ENCODE peak calls at places on chromosome 21, in four cellular contexts. One of them, this sample, is unnamed.

GRCh38 chr21:26130249-26130896 is 40.2 kb downstream of the APP start:
- DNase-seq in SK-N-SH: no peak
- DNase-seq in WTC11: no peak
- DNase-seq in HepG2: no peak
- DNase-seq in this sample: no peak

GRCh38 chr21:10430007-10430406 is 91.4 kb upstream of the TPTE start:
- DNase-seq in SK-N-SH: peak; percentile 4
- DNase-seq in WTC11: no peak
- DNase-seq in HepG2: no peak
- DNase-seq in this sample: peak; percentile 27

GRCh38 chr21:31554511-31555022 is 104.9 kb upstream of the SOD1 start:
- DNase-seq in SK-N-SH: no peak
- DNase-seq in WTC11: no peak
- DNase-seq in HepG2: no peak
- DNase-seq in this sample: no peak

GRCh38 chr21:43762303-43763128 is 13.6 kb downstream of the CSTB start:
- DNase-seq in SK-N-SH: no peak
- DNase-seq in WTC11: no peak
- DNase-seq in HepG2: no peak
- DNase-seq in this sample: no peak

GRCh38 chr21:36027352-36027751 is 33.0 kb downstream of the SETD4 start:
- DNase-seq in SK-N-SH: no peak
- DNase-seq in WTC11: no peak
- DNase-seq in HepG2: no peak
- DNase-seq in this sample: no peak

GRCh38 chr21:31273278-31273677 is 70.8 kb downstream of the TIAM1 start:
- DNase-seq in SK-N-SH: no peak
- DNase-seq in WTC11: no peak
- DNase-seq in HepG2: no peak
- DNase-seq in this sample: no peak

GRCh38 chr21:17462276-17462981 is 50.4 kb upstream of the CXADR start:
- DNase-seq in SK-N-SH: no peak
- DNase-seq in WTC11: no peak
- DNase-seq in HepG2: peak; percentile 98
- DNase-seq in this sample: no peak

GRCh38 chr21:18443085-18443484 is 39.5 kb upstream of the TMPRSS15 start:
- DNase-seq in SK-N-SH: no peak
- DNase-seq in WTC11: no peak
- DNase-seq in HepG2: no peak
- DNase-seq in this sample: no peak

GRCh38 chr21:35351434-35351833 is 302.3 kb upstream of the RUNX1 start:
- DNase-seq in SK-N-SH: no peak
- DNase-seq in WTC11: no peak
- DNase-seq in HepG2: no peak
- DNase-seq in this sample: no peak

GRCh38 chr21:46538262-46538661 is 66.6 kb downstream of the S100B start:
- DNase-seq in SK-N-SH: no peak
- DNase-seq in WTC11: no peak
- DNase-seq in HepG2: no peak
- DNase-seq in this sample: no peak

GRCh38 chr21:17402885-17403477 is 109.9 kb upstream of the CXADR start:
- DNase-seq in SK-N-SH: peak; percentile 5
- DNase-seq in WTC11: no peak
- DNase-seq in HepG2: no peak
- DNase-seq in this sample: no peak

GRCh38 chr21:36104306-36105300 is 30.3 kb upstream of the CBR3 start:
- DNase-seq in SK-N-SH: peak; percentile 33
- DNase-seq in WTC11: peak; percentile 88
- DNase-seq in HepG2: no peak
- DNase-seq in this sample: peak; percentile 60

GRCh38 chr21:31354122-31354521 is 10.1 kb upstream of the TIAM1 start:
- DNase-seq in SK-N-SH: no peak
- DNase-seq in WTC11: no peak
- DNase-seq in HepG2: no peak
- DNase-seq in this sample: no peak

GRCh38 chr21:42806489-42807140 is 72.7 kb downstream of the WDR4 start:
- DNase-seq in SK-N-SH: no peak
- DNase-seq in WTC11: no peak
- DNase-seq in HepG2: no peak
- DNase-seq in this sample: no peak

GRCh38 chr21:18810136-18810535 is 406.6 kb upstream of the TMPRSS15 start:
- DNase-seq in SK-N-SH: no peak
- DNase-seq in WTC11: no peak
- DNase-seq in HepG2: no peak
- DNase-seq in this sample: no peak

GRCh38 chr21:35395728-35396127 is 346.6 kb upstream of the RUNX1 start:
- DNase-seq in SK-N-SH: no peak
- DNase-seq in WTC11: no peak
- DNase-seq in HepG2: no peak
- DNase-seq in this sample: no peak

GRCh38 chr21:27277122-27277521 is 310.2 kb upstream of the ADAMTS5 start:
- DNase-seq in SK-N-SH: no peak
- DNase-seq in WTC11: no peak
- DNase-seq in HepG2: no peak
- DNase-seq in this sample: no peak

GRCh38 chr21:43864313-43864805 is 664 bp upstream of the AGPAT3 start:
- DNase-seq in SK-N-SH: peak; percentile 82
- DNase-seq in WTC11: peak; percentile 67
- DNase-seq in HepG2: no peak
- DNase-seq in this sample: peak; percentile 67

GRCh38 chr21:35838350-35838749 is 222.0 kb downstream of the SETD4 start:
- DNase-seq in SK-N-SH: no peak
- DNase-seq in WTC11: no peak
- DNase-seq in HepG2: no peak
- DNase-seq in this sample: no peak

GRCh38 chr21:30813174-30813573 is at the start of gene KRTAP8-1:
- DNase-seq in SK-N-SH: no peak
- DNase-seq in WTC11: no peak
- DNase-seq in HepG2: no peak
- DNase-seq in this sample: no peak

GRCh38 chr21:25639922-25640670 is 1.0 kb downstream of the JAM2 start:
- DNase-seq in SK-N-SH: peak; percentile 73
- DNase-seq in WTC11: peak; percentile 55
- DNase-seq in HepG2: no peak
- DNase-seq in this sample: no peak

GRCh38 chr21:25298512-25299491 is 308.5 kb downstream of the MRPL39 start:
- DNase-seq in SK-N-SH: no peak
- DNase-seq in WTC11: no peak
- DNase-seq in HepG2: no peak
- DNase-seq in this sample: no peak

GRCh38 chr21:43323244-43324005 is 103.5 kb downstream of the SIK1 start:
- DNase-seq in SK-N-SH: no peak
- DNase-seq in WTC11: no peak
- DNase-seq in HepG2: no peak
- DNase-seq in this sample: no peak

GRCh38 chr21:43702785-43703067 is 16.2 kb upstream of the PDXK start:
- DNase-seq in SK-N-SH: no peak
- DNase-seq in WTC11: no peak
- DNase-seq in HepG2: no peak
- DNase-seq in this sample: no peak

GRCh38 chr21:30880914-30881313 is 466 bp downstream of the KRTAP11-1 start:
- DNase-seq in SK-N-SH: no peak
- DNase-seq in WTC11: no peak
- DNase-seq in HepG2: no peak
- DNase-seq in this sample: no peak

GRCh38 chr21:21137986-21138385 is 139.8 kb downstream of the NCAM2 start:
- DNase-seq in SK-N-SH: no peak
- DNase-seq in WTC11: no peak
- DNase-seq in HepG2: no peak
- DNase-seq in this sample: no peak

GRCh38 chr21:26732442-26733221 is 112.6 kb downstream of the ADAMTS1 start:
- DNase-seq in SK-N-SH: peak; percentile 14
- DNase-seq in WTC11: peak; percentile 66
- DNase-seq in HepG2: peak; percentile 6
- DNase-seq in this sample: peak; percentile 12

GRCh38 chr21:44062380-44062779 is 44.8 kb upstream of the PWP2 start:
- DNase-seq in SK-N-SH: no peak
- DNase-seq in WTC11: no peak
- DNase-seq in HepG2: no peak
- DNase-seq in this sample: no peak

GRCh38 chr21:26800455-26801454 is 44.5 kb downstream of the ADAMTS1 start:
- DNase-seq in SK-N-SH: no peak
- DNase-seq in WTC11: no peak
- DNase-seq in HepG2: no peak
- DNase-seq in this sample: no peak

GRCh38 chr21:25901580-25901979 is 166.8 kb downstream of the GABPA start:
- DNase-seq in SK-N-SH: no peak
- DNase-seq in WTC11: no peak
- DNase-seq in HepG2: no peak
- DNase-seq in this sample: no peak

GRCh38 chr21:42964561-42965560 is 9.5 kb upstream of the PKNOX1 start:
- DNase-seq in SK-N-SH: no peak
- DNase-seq in WTC11: no peak
- DNase-seq in HepG2: no peak
- DNase-seq in this sample: no peak

GRCh38 chr21:23356905-23357304 is 2250.4 kb downstream of the MRPL39 start:
- DNase-seq in SK-N-SH: no peak
- DNase-seq in WTC11: no peak
- DNase-seq in HepG2: no peak
- DNase-seq in this sample: no peak

GRCh38 chr21:44510109-44510507 is 29.9 kb downstream of the KRTAP10-1 start:
- DNase-seq in SK-N-SH: no peak
- DNase-seq in WTC11: no peak
- DNase-seq in HepG2: no peak
- DNase-seq in this sample: no peak

GRCh38 chr21:21463456-21463855 is 465.2 kb downstream of the NCAM2 start:
- DNase-seq in SK-N-SH: no peak
- DNase-seq in WTC11: no peak
- DNase-seq in HepG2: no peak
- DNase-seq in this sample: no peak

GRCh38 chr21:33478858-33479678 is 706 bp downstream of the TMEM50B start:
- DNase-seq in SK-N-SH: peak; percentile 69
- DNase-seq in WTC11: peak; percentile 69
- DNase-seq in HepG2: peak; percentile 10
- DNase-seq in this sample: peak; percentile 66
- TF ChIP-seq FOXJ3 in SK-N-SH: no peak
- TF ChIP-seq FOXJ3 in WTC11: no peak
- TF ChIP-seq FOXJ3 in HepG2: no peak
- TF ChIP-seq FOXJ3 in this sample: no peak

GRCh38 chr21:37687001-37687400 is 229.3 kb downstream of the KCNJ6 start:
- DNase-seq in SK-N-SH: no peak
- DNase-seq in WTC11: no peak
- DNase-seq in HepG2: no peak
- DNase-seq in this sample: no peak
- TF ChIP-seq FOXJ3 in SK-N-SH: no peak
- TF ChIP-seq FOXJ3 in WTC11: no peak
- TF ChIP-seq FOXJ3 in HepG2: no peak
- TF ChIP-seq FOXJ3 in this sample: no peak

GRCh38 chr21:38351176-38351959 is 94.6 kb downstream of the KCNJ15 start:
- DNase-seq in SK-N-SH: no peak
- DNase-seq in WTC11: no peak
- DNase-seq in HepG2: no peak
- DNase-seq in this sample: no peak

GRCh38 chr21:38352536-38353219 is 95.9 kb downstream of the KCNJ15 start:
- DNase-seq in SK-N-SH: peak; percentile 35
- DNase-seq in WTC11: peak; percentile 77
- DNase-seq in HepG2: peak; percentile 3
- DNase-seq in this sample: peak; percentile 71

GRCh38 chr21:38354231-38354630 is 97.4 kb downstream of the KCNJ15 start:
- DNase-seq in SK-N-SH: no peak
- DNase-seq in WTC11: no peak
- DNase-seq in HepG2: no peak
- DNase-seq in this sample: no peak

GRCh38 chr21:38350681-38351080 is 93.9 kb downstream of the KCNJ15 start:
- DNase-seq in SK-N-SH: no peak
- DNase-seq in WTC11: no peak
- DNase-seq in HepG2: no peak
- DNase-seq in this sample: no peak

DNA sequence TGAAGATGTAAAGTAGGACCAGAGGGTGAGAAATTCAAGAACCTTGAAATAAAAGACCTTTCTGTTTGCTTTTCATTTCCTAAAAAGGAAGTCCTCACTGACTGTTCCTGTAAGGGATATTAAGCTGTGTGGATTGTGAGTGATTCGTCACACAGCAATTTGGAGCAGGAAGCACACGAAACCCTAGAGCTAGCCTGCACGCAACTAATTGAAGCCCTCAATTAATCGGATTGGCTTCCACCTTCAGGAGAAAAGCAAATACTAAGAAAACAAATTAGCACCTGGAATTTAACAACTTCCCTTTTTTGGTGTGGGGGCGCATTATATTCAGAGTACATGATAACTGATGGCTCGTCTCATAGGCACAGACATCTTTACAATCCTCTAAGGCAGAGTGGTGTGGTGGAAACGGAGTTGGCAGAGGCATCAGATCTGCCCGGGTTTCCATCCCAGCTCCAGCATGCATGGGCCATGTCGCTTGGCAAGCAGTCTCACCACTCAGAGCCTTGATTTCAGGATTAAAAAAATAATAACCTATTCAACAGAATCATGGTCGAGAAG is 95.2 kb downstream of the KCNJ15 start:
- DNase-seq in SK-N-SH: no peak
- DNase-seq in WTC11: no peak
- DNase-seq in HepG2: no peak
- DNase-seq in this sample: no peak
- TF ChIP-seq FOXJ3 in SK-N-SH: no peak
- TF ChIP-seq FOXJ3 in WTC11: no peak
- TF ChIP-seq FOXJ3 in HepG2: no peak
- TF ChIP-seq FOXJ3 in this sample: no peak

GRCh38 chr21:15063821-15064575 is 802 bp downstream of the NRIP1 start:
- DNase-seq in SK-N-SH: peak; percentile 35
- DNase-seq in WTC11: peak; percentile 51
- DNase-seq in HepG2: no peak
- DNase-seq in this sample: peak; percentile 56
- TF ChIP-seq FOXJ3 in SK-N-SH: no peak
- TF ChIP-seq FOXJ3 in WTC11: no peak
- TF ChIP-seq FOXJ3 in HepG2: no peak
- TF ChIP-seq FOXJ3 in this sample: no peak

DNA sequence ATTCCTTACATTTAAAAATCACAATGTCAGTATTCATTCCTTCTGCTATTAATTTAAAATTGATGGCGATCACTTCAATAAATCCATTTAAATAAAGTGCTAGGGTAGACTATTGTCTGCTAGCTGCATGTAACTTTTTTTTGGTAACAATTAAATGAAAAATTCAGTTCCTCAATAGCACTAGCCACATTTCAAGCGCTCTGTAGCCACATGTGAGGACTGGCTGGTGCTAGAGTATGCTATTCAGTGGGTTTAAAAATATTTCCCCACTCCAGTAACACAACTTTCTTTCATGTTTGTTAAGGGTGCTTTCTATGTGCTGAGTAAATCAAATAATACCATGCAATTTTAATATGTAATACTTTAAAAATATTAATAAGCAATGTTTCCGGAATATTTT is 108.2 kb downstream of the LTN1 start:
- DNase-seq in SK-N-SH: peak; percentile 17
- DNase-seq in WTC11: no peak
- DNase-seq in HepG2: no peak
- DNase-seq in this sample: peak; percentile 52
- TF ChIP-seq FOXJ3 in SK-N-SH: no peak
- TF ChIP-seq FOXJ3 in WTC11: no peak
- TF ChIP-seq FOXJ3 in HepG2: no peak
- TF ChIP-seq FOXJ3 in this sample: no peak